ENCODE peak calls at places on chromosomes 1 and 21, in ten cellular contexts. A is iris pigment epithelial cell, S is right cardiac atrium, I is PC-9, T is OCI-LY7, M is NCI-H2227 treated with DMSO at 0.1 percent for 48 hours, D is ureter, E is fibroblast of gingiva, V is Peyer's patch, Y is left ventricle myocardium inferior. U is an unnamed sample.

GRCh38 chr1:228076796-228077430 is 5.6 kb upstream of the ARF1 start:
- DNase-seq in A (no peak), S (peak; percentile 14), I (no peak), T (no peak), M (no peak), D (no peak), E (no peak), V (no peak), Y (peak; percentile 13), U (no peak)

GRCh38 chr1:93079685-93080141 is 630 bp downstream of the MTF2 start:
- DNase-seq in A (peak; percentile 5), S (peak; percentile 17), I (no peak), T (peak; percentile 51), M (no peak), D (no peak), E (no peak), V (peak; percentile 35), Y (no peak), U (peak; percentile 60)

GRCh38 chr21:31564439-31564838 is 95.1 kb upstream of the SOD1 start:
- DNase-seq in A (peak; percentile 85), S (no peak), I (no peak), T (no peak), M (no peak), D (no peak), E (no peak), V (no peak), Y (no peak), U (no peak)

GRCh38 chr1:244548558-244549115 is 87.6 kb downstream of the CATSPERE start:
- DNase-seq in A (no peak), S (no peak), I (no peak), T (no peak), M (no peak), D (no peak), E (no peak), V (no peak), Y (no peak), U (no peak)

GRCh38 chr1:193905288-193906085 is 719.1 kb upstream of the B3GALT2 start:
- DNase-seq in A (peak; percentile 25), S (no peak), I (no peak), T (no peak), M (no peak), D (no peak), E (peak; percentile 74), V (no peak), Y (no peak), U (no peak)

GRCh38 chr1:33429846-33430750 is 797 bp downstream of the PHC2 start:
- DNase-seq in A (peak; percentile 38), S (peak; percentile 39), I (no peak), T (no peak), M (peak; percentile 30), D (no peak), E (no peak), V (no peak), Y (peak; percentile 33), U (no peak)

GRCh38 chr1:26786437-26787380 is 1.0 kb upstream of the PIGV start:
- DNase-seq in A (peak; percentile 89), S (peak; percentile 77), I (peak; percentile 78), T (peak; percentile 66), M (peak; percentile 74), D (peak; percentile 81), E (peak; percentile 80), V (peak; percentile 42), Y (peak; percentile 67), U (peak; percentile 70)

GRCh38 chr1:50308883-50309282 is 114.4 kb downstream of the DMRTA2 start:
- DNase-seq in A (peak; percentile 28), S (no peak), I (no peak), T (peak; percentile 48), M (no peak), D (no peak), E (no peak), V (no peak), Y (no peak), U (peak; percentile 42)

GRCh38 chr1:93532780-93533378 is 85.0 kb downstream of the FNBP1L start:
- DNase-seq in A (no peak), S (no peak), I (no peak), T (no peak), M (no peak), D (no peak), E (no peak), V (no peak), Y (no peak), U (no peak)

GRCh38 chr21:39221282-39221996 is 38.2 kb upstream of the PSMG1 start:
- DNase-seq in A (no peak), S (no peak), I (no peak), T (no peak), M (no peak), D (no peak), E (no peak), V (no peak), Y (no peak), U (no peak)

GRCh38 chr1:225811622-225812487 is 1.9 kb downstream of the EPHX1 start:
- DNase-seq in A (peak; percentile 34), S (no peak), I (no peak), T (no peak), M (no peak), D (no peak), E (peak; percentile 32), V (no peak), Y (no peak), U (no peak)

GRCh38 chr1:213122514-213122929 is 71.5 kb downstream of the RPS6KC1 start:
- DNase-seq in A (peak; percentile 67), S (no peak), I (no peak), T (peak; percentile 57), M (peak; percentile 21), D (no peak), E (peak; percentile 47), V (no peak), Y (no peak), U (no peak)

GRCh38 chr1:16418823-16419425 is 18.3 kb downstream of the SPATA21 start:
- DNase-seq in A (peak; percentile 57), S (no peak), I (no peak), T (no peak), M (no peak), D (no peak), E (no peak), V (no peak), Y (no peak), U (no peak)

GRCh38 chr1:244214009-244214967 is 163.2 kb downstream of the ZBTB18 start:
- DNase-seq in A (peak; percentile 99), S (peak; percentile 26), I (peak; percentile 99), T (no peak), M (no peak), D (no peak), E (peak; percentile 72), V (no peak), Y (peak; percentile 20), U (no peak)

GRCh38 chr1:214116258-214116657 is 128.5 kb downstream of the PROX1 start:
- DNase-seq in A (no peak), S (no peak), I (no peak), T (no peak), M (no peak), D (no peak), E (no peak), V (no peak), Y (no peak), U (no peak)

GRCh38 chr1:91569411-91570104 is 68.9 kb downstream of the CDC7 start:
- DNase-seq in A (peak; percentile 93), S (peak; percentile 92), I (peak; percentile 89), T (no peak), M (no peak), D (peak; percentile 79), E (peak; percentile 84), V (no peak), Y (peak; percentile 86), U (no peak)

GRCh38 chr1:86156571-86157455 is at the start of gene COL24A1:
- DNase-seq in A (peak; percentile 76), S (peak; percentile 55), I (no peak), T (no peak), M (no peak), D (peak; percentile 50), E (no peak), V (no peak), Y (peak; percentile 44), U (no peak)

GRCh38 chr1:235737751-235738150 is 88.2 kb upstream of the GNG4 start:
- DNase-seq in A (no peak), S (no peak), I (no peak), T (no peak), M (no peak), D (no peak), E (no peak), V (no peak), Y (no peak), U (no peak)

GRCh38 chr21:45739218-45740087 is 95.9 kb downstream of the PCBP3 start:
- DNase-seq in A (no peak), S (no peak), I (no peak), T (no peak), M (no peak), D (no peak), E (no peak), V (no peak), Y (no peak), U (no peak)

GRCh38 chr1:72357411-72357810 is 75.1 kb upstream of the NEGR1 start:
- DNase-seq in A (peak; percentile 61), S (no peak), I (peak; percentile 44), T (no peak), M (no peak), D (no peak), E (peak; percentile 46), V (no peak), Y (no peak), U (no peak)

GRCh38 chr21:18114735-18115134 is 129.9 kb upstream of the CHODL start:
- DNase-seq in A (no peak), S (no peak), I (no peak), T (no peak), M (no peak), D (no peak), E (no peak), V (no peak), Y (no peak), U (no peak)

GRCh38 chr1:5704785-5705514 is 287.3 kb downstream of the NPHP4 start:
- DNase-seq in A (no peak), S (no peak), I (no peak), T (no peak), M (no peak), D (no peak), E (no peak), V (no peak), Y (no peak), U (no peak)

GRCh38 chr1:84086189-84086588 is 57.9 kb upstream of the PRKACB start:
- DNase-seq in A (no peak), S (peak; percentile 12), I (no peak), T (no peak), M (no peak), D (no peak), E (no peak), V (no peak), Y (no peak), U (no peak)

GRCh38 chr1:183131166-183131565 is 54.9 kb upstream of the LAMC2 start:
- DNase-seq in A (no peak), S (no peak), I (no peak), T (no peak), M (no peak), D (no peak), E (no peak), V (no peak), Y (no peak), U (no peak)

GRCh38 chr1:176735201-176735600 is 272.2 kb downstream of the PAPPA2 start:
- DNase-seq in A (no peak), S (no peak), I (no peak), T (no peak), M (no peak), D (no peak), E (no peak), V (no peak), Y (no peak), U (no peak)

GRCh38 chr1:15994590-15995351 is 9.3 kb upstream of the SRARP start:
- DNase-seq in A (peak; percentile 69), S (peak; percentile 78), I (no peak), T (peak; percentile 49), M (no peak), D (peak; percentile 65), E (peak; percentile 53), V (peak; percentile 42), Y (peak; percentile 63), U (peak; percentile 70)

GRCh38 chr1:154181944-154182341 is 10.0 kb downstream of the TPM3 start:
- DNase-seq in A (no peak), S (no peak), I (no peak), T (peak; percentile 79), M (no peak), D (no peak), E (no peak), V (no peak), Y (no peak), U (no peak)

GRCh38 chr21:14762734-14763694 is 216.9 kb upstream of the SAMSN1 start:
- DNase-seq in A (peak; percentile 2), S (no peak), I (no peak), T (peak; percentile 88), M (no peak), D (no peak), E (no peak), V (no peak), Y (no peak), U (no peak)